ENCODE peak calls at places on chromosomes 16 and 17, in five cellular contexts. U is mucosa of descending colon, K is tibial artery, S is neural crest cell, P is HepG2. W is an unnamed sample.

GRCh38 chr16:8798535-8799157 is 1.0 kb downstream of the PMM2 start:
- DNase-seq in U (no peak), K (no peak), S (no peak), P (no peak), W (no peak)

GRCh38 chr16:72537684-72538083 is 365.7 kb upstream of the PMFBP1 start:
- DNase-seq in U (no peak), K (no peak), S (no peak), P (no peak), W (no peak)

GRCh38 chr16:13957197-13958078 is 37.5 kb downstream of the ERCC4 start:
- DNase-seq in U (peak; percentile 58), K (peak; percentile 82), S (no peak), P (peak; percentile 94), W (no peak)

GRCh38 chr17:81983639-81984373 is 6.4 kb downstream of the ASPSCR1 start:
- DNase-seq in U (no peak), K (no peak), S (no peak), P (no peak), W (no peak)

GRCh38 chr17:73681946-73682345 is 37.7 kb upstream of the SDK2 start:
- DNase-seq in U (no peak), K (no peak), S (no peak), P (no peak), W (no peak)

GRCh38 chr16:1003551-1004347 is 22.2 kb downstream of the SOX8 start:
- DNase-seq in U (no peak), K (no peak), S (no peak), P (no peak), W (no peak)

GRCh38 chr16:2056077-2056476 is 8.3 kb downstream of the TSC2 start:
- DNase-seq in U (no peak), K (no peak), S (no peak), P (peak; percentile 38), W (no peak)

GRCh38 chr16:17590711-17591654 is 120.2 kb upstream of the XYLT1 start:
- DNase-seq in U (no peak), K (no peak), S (no peak), P (no peak), W (no peak)

GRCh38 chr17:1574697-1575471 is 12.3 kb upstream of the PITPNA start:
- DNase-seq in U (no peak), K (no peak), S (no peak), P (no peak), W (no peak)

GRCh38 chr16:26281681-26282080 is 589.9 kb downstream of the HS3ST4 start:
- DNase-seq in U (no peak), K (no peak), S (no peak), P (no peak), W (no peak)

GRCh38 chr17:64531955-64532371 is 25.2 kb downstream of the CEP95 start:
- DNase-seq in U (no peak), K (no peak), S (no peak), P (no peak), W (no peak)

GRCh38 chr16:12395266-12395665 is 408.4 kb downstream of the CPPED1 start:
- DNase-seq in U (no peak), K (no peak), S (no peak), P (no peak), W (no peak)

GRCh38 chr16:17369441-17369951 is 101.3 kb downstream of the XYLT1 start:
- DNase-seq in U (peak; percentile 71), K (peak; percentile 84), S (no peak), P (no peak), W (no peak)

GRCh38 chr16:51150894-51151320 is at the start of gene SALL1:
- DNase-seq in U (no peak), K (no peak), S (peak; percentile 25), P (no peak), W (no peak)

GRCh38 chr16:17885659-17886200 is 415.0 kb upstream of the XYLT1 start:
- DNase-seq in U (no peak), K (no peak), S (no peak), P (no peak), W (no peak)

GRCh38 chr17:82804442-82805191 is 35.2 kb downstream of the ZNF750 start:
- DNase-seq in U (peak; percentile 53), K (peak; percentile 88), S (no peak), P (no peak), W (no peak)

GRCh38 chr16:56923481-56923880 is 8.5 kb upstream of the HERPUD1 start:
- DNase-seq in U (no peak), K (peak; percentile 17), S (no peak), P (no peak), W (no peak)

GRCh38 chr17:633641-634091 is 81.0 kb downstream of the VPS53 start:
- DNase-seq in U (no peak), K (peak; percentile 70), S (no peak), P (no peak), W (no peak)

GRCh38 chr16:14194706-14195105 is 123.6 kb downstream of the MRTFB start:
- DNase-seq in U (no peak), K (no peak), S (no peak), P (no peak), W (no peak)

GRCh38 chr16:88372522-88372921 is 10.2 kb upstream of the ZNF469 start:
- DNase-seq in U (no peak), K (no peak), S (no peak), P (no peak), W (no peak)

GRCh38 chr16:15482068-15482747 is 47.8 kb downstream of the BMERB1 start:
- DNase-seq in U (peak; percentile 33), K (no peak), S (no peak), P (peak; percentile 99), W (no peak)

GRCh38 chr17:28706471-28707338 is 5.0 kb downstream of the PROCA1 start:
- DNase-seq in U (no peak), K (no peak), S (no peak), P (no peak), W (no peak)

GRCh38 chr17:47620503-47621245 is 29.0 kb upstream of the KPNB1 start:
- DNase-seq in U (no peak), K (no peak), S (no peak), P (peak; percentile 52), W (no peak)

GRCh38 chr17:13120864-13121263 is 103.0 kb upstream of the ELAC2 start:
- DNase-seq in U (no peak), K (no peak), S (no peak), P (no peak), W (no peak)

GRCh38 chr16:66911801-66912200 is 6.9 kb downstream of the CDH16 start:
- DNase-seq in U (peak; percentile 11), K (no peak), S (no peak), P (no peak), W (no peak)

GRCh38 chr17:2484876-2485275 is 26.8 kb downstream of the METTL16 start:
- DNase-seq in U (no peak), K (no peak), S (no peak), P (no peak), W (no peak)

GRCh38 chr17:79950306-79950705 is 85.4 kb downstream of the TBC1D16 start:
- DNase-seq in U (peak; percentile 18), K (peak; percentile 63), S (no peak), P (no peak), W (no peak)

GRCh38 chr17:64736804-64737492 is 74.8 kb upstream of the SMURF2 start:
- DNase-seq in U (peak; percentile 50), K (no peak), S (peak; percentile 14), P (peak; percentile 51), W (no peak)

GRCh38 chr17:69822314-69822875 is 252.6 kb upstream of the KCNJ16 start:
- DNase-seq in U (no peak), K (no peak), S (no peak), P (no peak), W (no peak)

GRCh38 chr17:14356043-14356637 is 55.3 kb downstream of the HS3ST3B1 start:
- DNase-seq in U (no peak), K (no peak), S (no peak), P (no peak), W (no peak)

GRCh38 chr17:73644145-73645049 is at the start of gene SDK2:
- DNase-seq in U (peak; percentile 37), K (no peak), S (peak; percentile 43), P (no peak), W (peak; percentile 29)

GRCh38 chr17:1797323-1797722 is 32.4 kb downstream of the SMYD4 start:
- DNase-seq in U (no peak), K (no peak), S (no peak), P (no peak), W (no peak)

GRCh38 chr17:81837641-81838040 is 2.8 kb upstream of the PPP1R27 start:
- DNase-seq in U (no peak), K (no peak), S (no peak), P (peak; percentile 71), W (no peak)

GRCh38 chr16:56869513-56870270 is 4.7 kb downstream of the SLC12A3 start:
- DNase-seq in U (no peak), K (no peak), S (no peak), P (peak; percentile 77), W (no peak)

GRCh38 chr17:67434061-67434525 is 57.0 kb downstream of the PITPNC1 start:
- DNase-seq in U (no peak), K (peak; percentile 67), S (no peak), P (no peak), W (no peak)

GRCh38 chr17:50482516-50482915 is 3.9 kb downstream of the RSAD1 start:
- DNase-seq in U (peak; percentile 94), K (peak; percentile 98), S (peak; percentile 81), P (peak; percentile 96), W (peak; percentile 81)
- TF ChIP-seq CTCF in U (peak; percentile 77), K (peak; percentile 88), S (peak; percentile 94), P (peak; percentile 98), W (peak; percentile 91)

DNA sequence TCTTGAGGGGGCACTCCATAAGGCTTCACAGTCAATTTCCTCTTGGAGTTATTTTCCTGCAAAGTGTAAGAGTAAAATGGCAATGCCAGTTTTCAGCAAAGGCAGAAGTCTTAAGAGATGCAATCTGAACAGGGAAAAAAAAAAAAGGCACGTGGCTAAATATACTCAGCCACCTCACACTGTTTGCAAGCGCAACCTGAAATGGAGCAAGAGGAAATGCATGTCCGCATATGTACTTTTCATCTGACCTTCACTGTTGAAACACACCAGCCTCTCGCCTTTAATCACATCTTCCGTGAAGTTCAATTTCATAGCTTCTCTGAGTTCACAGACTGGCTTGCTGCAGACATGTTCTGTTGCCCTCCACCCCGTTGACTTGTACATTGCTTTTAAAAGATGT is 101.4 kb downstream of the KATNIP start:
- DNase-seq in U (no peak), K (no peak), S (no peak), P (no peak), W (no peak)
- TF ChIP-seq CTCF in U (no peak), K (no peak), S (no peak), P (no peak), W (no peak)

GRCh38 chr17:4839965-4840892 is 7.1 kb downstream of the MINK1 start:
- DNase-seq in U (no peak), K (no peak), S (no peak), P (no peak), W (no peak)

GRCh38 chr17:4839221-4839620 is 6.1 kb downstream of the MINK1 start:
- DNase-seq in U (no peak), K (no peak), S (no peak), P (no peak), W (no peak)

GRCh38 chr17:4838306-4838785 is 5.2 kb downstream of the MINK1 start:
- DNase-seq in U (no peak), K (no peak), S (no peak), P (no peak), W (no peak)

GRCh38 chr17:4836221-4836620 is 3.1 kb downstream of the MINK1 start:
- DNase-seq in U (no peak), K (no peak), S (no peak), P (no peak), W (no peak)

GRCh38 chr17:4837471-4838305 is 4.5 kb downstream of the MINK1 start:
- DNase-seq in U (no peak), K (no peak), S (no peak), P (no peak), W (no peak)
- TF ChIP-seq CTCF in U (no peak), K (no peak), S (no peak), P (no peak), W (no peak)

GRCh38 chr17:46266656-46267544 is 28.0 kb upstream of the LRRC37A start:
- DNase-seq in U (peak; percentile 91), K (peak; percentile 90), S (peak; percentile 77), P (peak; percentile 74), W (peak; percentile 72)
- TF ChIP-seq CTCF in U (no peak), K (no peak), S (no peak), P (no peak), W (no peak)